ENCODE peak calls at places on chromosomes 16 and 17, in four cellular contexts. One of them, this sample, is unnamed.

GRCh38 chr17:72514888-72515287 is 394.1 kb downstream of the SOX9 start:
- DNase-seq in GM12878: no peak
- DNase-seq in HepG2: no peak
- DNase-seq in K562: no peak
- DNase-seq in this sample: no peak

GRCh38 chr16:79146-80054 is 1.4 kb downstream of the MPG start:
- DNase-seq in HepG2: no peak
- DNase-seq in K562: no peak
- DNase-seq in GM12878: no peak
- DNase-seq in this sample: peak; percentile 42

GRCh38 chr17:6041261-6041660 is 28.9 kb upstream of the WSCD1 start:
- DNase-seq in GM12878: no peak
- DNase-seq in HepG2: no peak
- DNase-seq in K562: no peak
- DNase-seq in this sample: no peak

GRCh38 chr17:42017866-42018200 is 594 bp upstream of the DNAJC7 start:
- DNase-seq in GM12878: no peak
- DNase-seq in K562: no peak
- DNase-seq in HepG2: peak; percentile 65
- DNase-seq in this sample: no peak

GRCh38 chr16:89502319-89502843 is 5.8 kb upstream of the SPG7 start:
- DNase-seq in HepG2: peak; percentile 70
- DNase-seq in K562: peak; percentile 36
- DNase-seq in GM12878: no peak
- DNase-seq in this sample: peak; percentile 30

GRCh38 chr16:27754788-27755690 is 205.1 kb downstream of the KATNIP start:
- DNase-seq in K562: peak; percentile 18
- DNase-seq in GM12878: no peak
- DNase-seq in HepG2: peak; percentile 26
- DNase-seq in this sample: no peak

GRCh38 chr17:74176546-74177001 is 26.9 kb upstream of the RPL38 start:
- DNase-seq in K562: peak; percentile 72
- DNase-seq in GM12878: no peak
- DNase-seq in HepG2: peak; percentile 60
- DNase-seq in this sample: peak; percentile 57

GRCh38 chr17:29073520-29073919 is 30.6 kb downstream of the PIPOX start:
- DNase-seq in K562: no peak
- DNase-seq in GM12878: no peak
- DNase-seq in HepG2: no peak
- DNase-seq in this sample: no peak

GRCh38 chr17:5854871-5855554 is 215.2 kb upstream of the WSCD1 start:
- DNase-seq in HepG2: no peak
- DNase-seq in K562: no peak
- DNase-seq in GM12878: no peak
- DNase-seq in this sample: no peak

GRCh38 chr16:23847938-23848337 is 12.2 kb downstream of the PRKCB start:
- DNase-seq in HepG2: no peak
- DNase-seq in GM12878: no peak
- DNase-seq in K562: peak; percentile 57
- DNase-seq in this sample: no peak

GRCh38 chr16:72033437-72033836 is 20.9 kb upstream of the HP start:
- DNase-seq in GM12878: no peak
- DNase-seq in K562: no peak
- DNase-seq in HepG2: no peak
- DNase-seq in this sample: peak; percentile 23

GRCh38 chr17:5772720-5773119 is 188.4 kb upstream of the NLRP1 start:
- DNase-seq in K562: peak; percentile 1
- DNase-seq in GM12878: no peak
- DNase-seq in HepG2: no peak
- DNase-seq in this sample: no peak

GRCh38 chr16:9016824-9017223 is 53.1 kb upstream of the USP7 start:
- DNase-seq in GM12878: no peak
- DNase-seq in HepG2: no peak
- DNase-seq in K562: no peak
- DNase-seq in this sample: peak; percentile 15

GRCh38 chr17:28334666-28335200 is 539 bp downstream of the IFT20 start:
- DNase-seq in K562: no peak
- DNase-seq in GM12878: no peak
- DNase-seq in HepG2: no peak
- DNase-seq in this sample: no peak

GRCh38 chr17:50055055-50055425 is 870 bp upstream of the ITGA3 start:
- DNase-seq in HepG2: no peak
- DNase-seq in GM12878: no peak
- DNase-seq in K562: no peak
- DNase-seq in this sample: peak; percentile 17

GRCh38 chr17:37789166-37789565 is 44.3 kb upstream of the HNF1B start:
- DNase-seq in GM12878: no peak
- DNase-seq in K562: no peak
- DNase-seq in HepG2: no peak
- DNase-seq in this sample: no peak

GRCh38 chr16:54178491-54178976 is 108.1 kb downstream of the IRX3 start:
- DNase-seq in GM12878: no peak
- DNase-seq in K562: no peak
- DNase-seq in HepG2: no peak
- DNase-seq in this sample: no peak

GRCh38 chr17:20010886-20011402 is 1.8 kb downstream of the SPECC1 start:
- DNase-seq in HepG2: no peak
- DNase-seq in GM12878: no peak
- DNase-seq in K562: no peak
- DNase-seq in this sample: no peak

GRCh38 chr16:9929313-9929712 is 252.9 kb downstream of the GRIN2A start:
- DNase-seq in K562: no peak
- DNase-seq in GM12878: peak; percentile 52
- DNase-seq in HepG2: no peak
- DNase-seq in this sample: no peak

GRCh38 chr16:50263940-50264929 is 2.1 kb upstream of the ADCY7 start:
- DNase-seq in GM12878: peak; percentile 57
- DNase-seq in K562: peak; percentile 56
- DNase-seq in HepG2: peak; percentile 75
- DNase-seq in this sample: no peak

GRCh38 chr17:76063880-76064546 is 8.3 kb downstream of the SRP68 start:
- DNase-seq in GM12878: no peak
- DNase-seq in HepG2: no peak
- DNase-seq in K562: no peak
- DNase-seq in this sample: no peak

GRCh38 chr17:42286411-42287295 is 1.6 kb upstream of the STAT5A start:
- DNase-seq in K562: peak; percentile 71
- DNase-seq in GM12878: no peak
- DNase-seq in HepG2: no peak
- DNase-seq in this sample: no peak

GRCh38 chr17:77313831-77314230 is 173.1 kb downstream of the SEC14L1 start:
- DNase-seq in K562: no peak
- DNase-seq in HepG2: no peak
- DNase-seq in GM12878: no peak
- DNase-seq in this sample: no peak

GRCh38 chr17:2602597-2603017 is 9.2 kb downstream of the PAFAH1B1 start:
- DNase-seq in GM12878: no peak
- DNase-seq in HepG2: peak; percentile 48
- DNase-seq in K562: no peak
- DNase-seq in this sample: peak; percentile 24

GRCh38 chr16:67653131-67654068 is 6.7 kb downstream of the ACD start:
- DNase-seq in HepG2: no peak
- DNase-seq in K562: no peak
- DNase-seq in GM12878: no peak
- DNase-seq in this sample: no peak

GRCh38 chr17:77420476-77420803 is 279.7 kb downstream of the SEC14L1 start:
- DNase-seq in HepG2: no peak
- DNase-seq in GM12878: no peak
- DNase-seq in K562: no peak
- DNase-seq in this sample: no peak

GRCh38 chr17:34146440-34147043 is 108.5 kb upstream of the CCL2 start:
- DNase-seq in GM12878: no peak
- DNase-seq in HepG2: peak; percentile 43
- DNase-seq in K562: peak; percentile 67
- DNase-seq in this sample: no peak

GRCh38 chr17:75645889-75646625 is 12.8 kb downstream of the SMIM5 start:
- DNase-seq in GM12878: peak; percentile 42
- DNase-seq in K562: no peak
- DNase-seq in HepG2: peak; percentile 96
- DNase-seq in this sample: peak; percentile 80

GRCh38 chr17:76737676-76738467 is at the start of gene MFSD11:
- DNase-seq in HepG2: peak; percentile 90
- DNase-seq in GM12878: no peak
- DNase-seq in K562: peak; percentile 95
- DNase-seq in this sample: peak; percentile 96

GRCh38 chr16:79334127-79334526 is 266.4 kb downstream of the MAF start:
- DNase-seq in GM12878: no peak
- DNase-seq in K562: peak; percentile 67
- DNase-seq in HepG2: peak; percentile 16
- DNase-seq in this sample: no peak

GRCh38 chr17:46947236-46947635 is 24.3 kb downstream of the GOSR2 start:
- DNase-seq in HepG2: no peak
- DNase-seq in GM12878: no peak
- DNase-seq in K562: no peak
- DNase-seq in this sample: no peak

GRCh38 chr17:2710804-2711607 is 558 bp downstream of the CLUH start:
- DNase-seq in HepG2: peak; percentile 75
- DNase-seq in K562: no peak
- DNase-seq in GM12878: no peak
- DNase-seq in this sample: peak; percentile 19

GRCh38 chr16:69494993-69495392 is 70.6 kb downstream of the CYB5B start:
- DNase-seq in HepG2: peak; percentile 39
- DNase-seq in K562: peak; percentile 72
- DNase-seq in GM12878: no peak
- DNase-seq in this sample: peak; percentile 42

GRCh38 chr17:65278050-65278819 is 141.1 kb downstream of the RGS9 start:
- DNase-seq in HepG2: peak; percentile 70
- DNase-seq in K562: peak; percentile 50
- DNase-seq in GM12878: no peak
- DNase-seq in this sample: peak; percentile 58

GRCh38 chr16:50519001-50519400 is 29.2 kb upstream of the NKD1 start:
- DNase-seq in HepG2: no peak
- DNase-seq in GM12878: no peak
- DNase-seq in K562: no peak
- DNase-seq in this sample: no peak

DNA sequence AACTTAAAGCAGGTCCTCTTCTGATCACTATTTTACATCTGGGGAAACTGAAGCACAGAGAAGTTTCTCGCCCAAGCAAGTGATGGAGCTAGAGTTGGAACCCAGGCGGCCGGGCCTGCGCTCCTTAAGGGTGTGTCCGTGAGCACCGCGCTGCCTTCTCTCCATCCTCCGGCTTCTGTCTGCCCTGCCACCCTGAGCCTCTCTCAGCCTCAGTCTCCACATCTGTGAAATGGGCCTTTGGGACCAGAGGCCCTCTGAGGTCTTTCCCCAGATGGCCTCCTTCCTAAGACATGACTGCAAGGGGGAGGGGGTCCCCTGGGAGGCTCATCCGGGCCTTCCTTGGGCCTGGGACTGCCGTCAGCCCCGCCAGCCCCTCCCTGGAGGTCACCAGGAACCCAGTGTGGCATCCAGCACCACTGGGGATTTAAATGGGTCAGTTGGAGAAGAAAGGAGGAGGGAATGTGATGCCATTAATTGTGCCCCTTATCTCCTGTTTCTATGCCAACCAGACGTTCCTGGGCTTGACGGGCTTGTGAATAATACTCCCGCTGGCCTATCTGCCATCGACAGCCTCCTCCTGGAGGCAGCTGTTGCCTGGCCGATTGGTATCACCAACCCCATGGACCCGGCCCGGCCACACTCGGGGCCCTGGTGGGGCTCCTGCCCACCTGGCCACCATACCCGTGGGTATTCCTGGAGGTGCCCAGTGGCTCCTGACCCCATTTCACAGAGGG is 5.1 kb downstream of the ZFPM1 start:
- DNase-seq in K562: no peak
- DNase-seq in HepG2: no peak
- DNase-seq in GM12878: no peak
- DNase-seq in this sample: no peak
- TF ChIP-seq MYC in K562: no peak
- TF ChIP-seq MYC in HepG2: no peak
- TF ChIP-seq MYC in GM12878: no peak
- TF ChIP-seq MYC in this sample: no peak

DNA sequence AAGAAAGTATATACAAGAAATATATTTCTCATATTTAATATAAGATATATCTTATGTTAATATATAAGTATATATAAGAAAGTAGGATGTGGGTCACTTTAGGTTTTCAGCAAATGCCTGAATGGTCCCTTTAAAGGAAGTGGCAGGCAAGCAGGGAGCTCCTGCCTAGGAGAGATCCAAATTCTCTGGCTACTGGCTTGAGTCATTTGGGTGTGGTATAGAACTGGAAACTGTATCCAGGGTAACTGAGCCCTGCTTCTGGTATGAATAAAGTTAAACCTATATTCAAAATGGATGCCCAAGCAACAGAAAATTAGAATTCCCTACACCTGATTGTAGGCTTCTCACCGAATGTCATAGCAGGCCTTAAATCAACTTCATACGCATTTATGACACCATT is 144.4 kb downstream of the ZNF18 start:
- DNase-seq in K562: no peak
- DNase-seq in HepG2: no peak
- DNase-seq in GM12878: no peak
- DNase-seq in this sample: no peak
- H2AFZ ChIP-seq in K562: no peak overlapping the region
- H2AFZ ChIP-seq in HepG2: no peak overlapping the region
- H2AFZ ChIP-seq in GM12878: no peak overlapping the region
- H2AFZ ChIP-seq in this sample: no peak overlapping the region

GRCh38 chr17:9004132-9004960 is 17.0 kb upstream of the NTN1 start:
- DNase-seq in HepG2: no peak
- DNase-seq in GM12878: no peak
- DNase-seq in K562: no peak
- DNase-seq in this sample: no peak
- TF ChIP-seq EZH2 in HepG2: no peak
- TF ChIP-seq EZH2 in GM12878: no peak
- TF ChIP-seq EZH2 in K562: no peak
- TF ChIP-seq EZH2 in this sample: peak; percentile 93

GRCh38 chr17:60749708-60750107 is 72.1 kb downstream of the BCAS3 start:
- DNase-seq in HepG2: no peak
- DNase-seq in K562: no peak
- DNase-seq in GM12878: no peak
- DNase-seq in this sample: no peak

GRCh38 chr17:60749050-60749449 is 71.4 kb downstream of the BCAS3 start:
- DNase-seq in GM12878: no peak
- DNase-seq in K562: no peak
- DNase-seq in HepG2: no peak
- DNase-seq in this sample: no peak

GRCh38 chr17:60752873-60753577 is 75.4 kb downstream of the BCAS3 start:
- DNase-seq in GM12878: no peak
- DNase-seq in HepG2: no peak
- DNase-seq in K562: no peak
- DNase-seq in this sample: no peak

GRCh38 chr17:60751884-60752283 is 74.2 kb downstream of the BCAS3 start:
- DNase-seq in HepG2: no peak
- DNase-seq in K562: no peak
- DNase-seq in GM12878: no peak
- DNase-seq in this sample: no peak

DNA sequence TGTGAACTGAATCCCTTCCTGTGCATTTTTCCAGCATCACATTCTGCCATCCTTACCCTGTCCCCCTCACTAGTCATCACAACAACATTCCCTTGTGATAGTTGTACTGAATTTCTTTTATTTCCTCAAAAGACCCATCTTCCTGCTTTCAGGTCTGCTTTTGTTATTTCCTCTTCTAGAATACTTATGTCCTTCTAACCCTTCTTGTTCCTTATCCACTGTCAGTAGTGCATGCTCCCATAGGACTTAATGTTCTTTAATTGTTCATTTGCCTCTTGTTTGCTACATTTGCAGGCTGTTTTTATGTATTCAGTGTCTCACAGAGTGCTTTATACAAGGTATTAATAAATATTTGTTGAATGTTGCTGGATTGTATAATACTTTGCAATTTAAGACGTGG is 73.0 kb downstream of the BCAS3 start:
- DNase-seq in GM12878: no peak
- DNase-seq in K562: no peak
- DNase-seq in HepG2: no peak
- DNase-seq in this sample: no peak
- TF ChIP-seq MYC in GM12878: no peak
- TF ChIP-seq MYC in K562: no peak
- TF ChIP-seq MYC in HepG2: no peak
- TF ChIP-seq MYC in this sample: no peak

This sample was measured in endothelial cell of umbilical vein.